ENCODE peak calls at places on chromosomes 1 and 21, in seven cellular contexts. V is K562, A is HepG2, D is HCT116, O is H1, J is SK-N-SH, E is GM12878. U is an unnamed sample.

GRCh38 chr1:217135569-217135915 is 412.3 kb upstream of the ESRRG start:
- DNase-seq in V (no peak), A (no peak), D (no peak), O (no peak), J (peak), E (no peak), U (peak)

GRCh38 chr1:29669912-29670311 is 433.6 kb downstream of the PTPRU start:
- DNase-seq in V (no peak), A (no peak), D (no peak), O (no peak), J (no peak), E (no peak), U (no peak)

GRCh38 chr1:25699501-25700089 is 83.0 kb downstream of the MAN1C1 start:
- DNase-seq in V (no peak), A (no peak), D (no peak), O (no peak), J (peak), E (no peak), U (no peak)

GRCh38 chr21:43699933-43700599 is 18.9 kb upstream of the PDXK start:
- DNase-seq in V (no peak), A (no peak), D (no peak), O (no peak), J (no peak), E (no peak), U (no peak)

GRCh38 chr21:23534833-23535232 is 2072.4 kb downstream of the MRPL39 start:
- DNase-seq in V (no peak), A (no peak), D (no peak), O (no peak), J (no peak), E (no peak), U (no peak)

GRCh38 chr1:207828485-207829158 is 76.8 kb downstream of the CD46 start:
- DNase-seq in V (peak), A (peak), D (peak), O (peak), J (peak), E (peak), U (peak)

GRCh38 chr21:42677339-42678117 is 24.1 kb downstream of the PDE9A start:
- DNase-seq in V (no peak), A (no peak), D (no peak), O (no peak), J (no peak), E (no peak), U (no peak)

GRCh38 chr21:44453120-44453519 is 2.2 kb upstream of the LRRC3 start:
- DNase-seq in V (no peak), A (no peak), D (no peak), O (no peak), J (no peak), E (no peak), U (no peak)

GRCh38 chr1:36139521-36139920 is 9.8 kb downstream of the TRAPPC3 start:
- DNase-seq in V (no peak), A (no peak), D (no peak), O (no peak), J (no peak), E (no peak), U (no peak)

GRCh38 chr1:11784993-11785769 is 20.6 kb downstream of the MTHFR start:
- DNase-seq in V (peak), A (peak), D (peak), O (peak), J (peak), E (no peak), U (no peak)

GRCh38 chr1:246510147-246511030 is 3.3 kb upstream of the SMYD3 start:
- DNase-seq in V (no peak), A (no peak), D (no peak), O (no peak), J (no peak), E (no peak), U (no peak)

GRCh38 chr1:160550572-160551034 is 27.5 kb upstream of the SLAMF6 start:
- DNase-seq in V (peak), A (no peak), D (no peak), O (peak), J (no peak), E (no peak), U (no peak)

GRCh38 chr1:104592926-104593325 is 843.2 kb downstream of the AMY1C start:
- DNase-seq in V (no peak), A (no peak), D (no peak), O (no peak), J (no peak), E (no peak), U (no peak)

GRCh38 chr1:219446288-219446687 is 166.6 kb downstream of the ZC3H11B start:
- DNase-seq in V (no peak), A (no peak), D (no peak), O (no peak), J (no peak), E (no peak), U (no peak)

GRCh38 chr21:36757246-36757645 is 58.3 kb downstream of the SIM2 start:
- DNase-seq in V (no peak), A (no peak), D (no peak), O (no peak), J (no peak), E (no peak), U (no peak)

GRCh38 chr1:216750031-216750627 is 26.9 kb upstream of the ESRRG start:
- DNase-seq in V (no peak), A (peak), D (no peak), O (peak), J (peak), E (no peak), U (peak)

GRCh38 chr1:113784104-113784779 is 25.0 kb upstream of the PHTF1 start:
- DNase-seq in V (no peak), A (no peak), D (no peak), O (no peak), J (no peak), E (peak), U (no peak)

GRCh38 chr21:45954271-45954670 is 27.3 kb upstream of the COL6A1 start:
- DNase-seq in V (no peak), A (no peak), D (no peak), O (no peak), J (peak), E (no peak), U (no peak)

GRCh38 chr1:9311489-9311888 is 18.8 kb downstream of the SPSB1 start:
- DNase-seq in V (no peak), A (no peak), D (no peak), O (no peak), J (no peak), E (no peak), U (no peak)
- TF ChIP-seq JUND in V (no peak), A (no peak), D (no peak), O (no peak), J (no peak), E (no peak), U (no peak)

GRCh38 chr1:201422436-201423030 is 1.0 kb upstream of the TNNI1 start:
- DNase-seq in V (no peak), A (no peak), D (no peak), O (no peak), J (no peak), E (no peak), U (no peak)

GRCh38 chr1:201429771-201430501 is 8.4 kb upstream of the TNNI1 start:
- DNase-seq in V (no peak), A (no peak), D (no peak), O (no peak), J (no peak), E (no peak), U (no peak)

GRCh38 chr1:201423655-201424610 is 2.4 kb upstream of the TNNI1 start:
- DNase-seq in V (no peak), A (no peak), D (no peak), O (no peak), J (no peak), E (no peak), U (no peak)

GRCh38 chr1:201427923-201428322 is 6.4 kb upstream of the TNNI1 start:
- DNase-seq in V (no peak), A (no peak), D (no peak), O (no peak), J (no peak), E (no peak), U (no peak)

GRCh38 chr1:201426395-201427310 is 5.1 kb upstream of the TNNI1 start:
- DNase-seq in V (no peak), A (no peak), D (no peak), O (no peak), J (peak), E (no peak), U (no peak)
- TF ChIP-seq JUND in V (no peak), A (no peak), D (no peak), O (no peak), J (no peak), E (no peak), U (no peak)

DNA sequence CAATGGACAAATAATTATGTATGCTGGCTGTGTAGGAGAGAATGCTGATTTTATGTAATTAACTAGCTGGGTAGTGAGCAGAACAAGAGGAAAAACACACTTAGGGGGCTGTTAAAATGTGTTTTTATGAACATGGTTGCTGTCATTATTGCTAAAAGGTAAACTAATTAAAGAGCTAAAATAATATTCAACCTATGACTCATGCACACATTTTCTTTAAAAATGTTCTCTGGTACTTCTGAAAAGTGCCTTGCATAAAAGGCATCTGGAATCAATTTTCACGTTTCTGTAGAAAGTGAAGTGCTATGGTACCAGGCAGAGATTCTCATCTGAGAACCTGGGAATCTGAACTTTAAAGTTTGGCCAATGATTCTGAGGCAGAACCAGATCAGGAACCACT is 192.8 kb upstream of the C8B start:
- DNase-seq in V (no peak), A (no peak), D (no peak), O (no peak), J (peak), E (no peak), U (no peak)
- TF ChIP-seq JUND in V (no peak), A (no peak), D (no peak), O (no peak), J (peak), E (no peak), U (no peak)

GRCh38 chr1:19799233-19799876 is 361 bp downstream of the TMCO4 start:
- DNase-seq in V (peak), A (peak), D (no peak), O (no peak), J (peak), E (no peak), U (peak)
- TF ChIP-seq JUND in V (no peak), A (no peak), D (no peak), O (no peak), J (no peak), E (no peak), U (no peak)

DNA sequence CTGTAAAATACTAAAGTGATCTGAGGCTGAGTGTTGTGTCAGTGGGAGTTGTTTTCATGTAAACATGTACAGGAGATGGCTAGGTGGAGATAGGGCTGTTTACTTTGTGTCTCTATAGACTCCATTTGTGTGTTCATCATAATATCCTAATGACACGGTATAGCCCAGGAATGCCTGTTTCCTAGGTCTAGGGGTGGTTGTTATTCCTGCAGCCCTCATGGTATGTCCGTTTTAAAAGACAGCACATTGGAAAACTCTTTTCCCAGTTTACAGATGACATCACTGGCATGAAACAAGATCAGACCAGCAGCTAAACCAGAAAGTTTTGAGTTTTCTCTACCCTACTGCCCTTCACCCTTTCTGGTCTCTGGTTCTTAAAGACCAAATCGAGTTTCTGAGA is 227.3 kb upstream of the TMEM51 start:
- DNase-seq in V (no peak), A (no peak), D (no peak), O (no peak), J (no peak), E (no peak), U (no peak)
- TF ChIP-seq JUND in V (no peak), A (no peak), D (no peak), O (no peak), J (no peak), E (no peak), U (no peak)

GRCh38 chr1:241972703-241973375 is 15.3 kb downstream of the BECN2 start:
- DNase-seq in V (no peak), A (peak), D (no peak), O (no peak), J (peak), E (no peak), U (no peak)
- TF ChIP-seq JUND in V (no peak), A (no peak), D (no peak), O (peak), J (no peak), E (no peak), U (no peak)

DNA sequence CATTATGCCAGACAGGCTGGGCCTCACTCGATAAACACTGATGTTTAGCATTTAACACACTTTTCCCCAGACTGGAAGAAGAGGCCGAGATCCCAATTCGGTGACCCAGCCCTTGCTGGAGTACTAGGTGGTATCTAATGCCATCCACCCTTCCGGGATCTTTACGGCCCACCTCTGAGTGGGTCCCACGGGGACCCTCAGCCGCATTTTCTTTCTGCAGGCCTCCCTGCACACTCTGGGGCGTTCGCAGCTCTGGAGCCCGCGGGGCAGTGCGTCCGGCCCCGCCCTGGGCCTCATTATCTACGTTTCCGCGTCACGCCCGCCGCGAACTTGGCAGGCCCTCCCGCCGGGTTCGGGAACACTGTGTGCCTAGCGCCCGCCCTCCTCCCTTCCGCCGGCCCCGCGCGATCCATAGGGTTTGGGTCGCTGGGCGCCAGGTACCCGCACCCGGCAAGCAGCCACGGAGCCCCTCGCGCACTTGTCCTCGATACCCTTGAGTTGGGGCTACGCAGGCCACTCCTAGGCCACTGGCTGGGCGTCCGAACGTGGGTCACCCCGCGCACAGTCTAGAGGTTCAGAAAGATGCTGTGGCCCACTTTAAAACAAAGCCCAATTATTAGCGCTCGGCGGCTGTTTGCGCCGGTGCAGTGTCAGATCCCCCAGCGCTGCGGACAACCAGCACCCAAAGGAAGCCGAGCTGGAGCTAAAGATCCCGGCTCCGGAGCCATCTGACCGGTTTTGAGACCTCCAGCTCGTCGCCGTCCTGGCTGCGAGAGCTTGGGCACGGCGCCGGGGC is 942 bp upstream of the EVA1C start:
- DNase-seq in V (peak), A (no peak), D (no peak), O (no peak), J (peak), E (no peak), U (no peak)
- TF ChIP-seq JUND in V (no peak), A (no peak), D (no peak), O (no peak), J (no peak), E (no peak), U (no peak)

GRCh38 chr1:214553142-214553710 is 1.8 kb upstream of the PTPN14 start:
- DNase-seq in V (no peak), A (no peak), D (no peak), O (no peak), J (no peak), E (no peak), U (no peak)

GRCh38 chr1:214552174-214552608 is 789 bp upstream of the PTPN14 start:
- DNase-seq in V (no peak), A (peak), D (peak), O (peak), J (peak), E (no peak), U (peak)

GRCh38 chr1:214559079-214559478 is 7.7 kb upstream of the PTPN14 start:
- DNase-seq in V (no peak), A (no peak), D (no peak), O (no peak), J (no peak), E (no peak), U (no peak)

GRCh38 chr1:214563881-214564280 is 12.5 kb upstream of the PTPN14 start:
- DNase-seq in V (no peak), A (no peak), D (no peak), O (no peak), J (no peak), E (no peak), U (no peak)

DNA sequence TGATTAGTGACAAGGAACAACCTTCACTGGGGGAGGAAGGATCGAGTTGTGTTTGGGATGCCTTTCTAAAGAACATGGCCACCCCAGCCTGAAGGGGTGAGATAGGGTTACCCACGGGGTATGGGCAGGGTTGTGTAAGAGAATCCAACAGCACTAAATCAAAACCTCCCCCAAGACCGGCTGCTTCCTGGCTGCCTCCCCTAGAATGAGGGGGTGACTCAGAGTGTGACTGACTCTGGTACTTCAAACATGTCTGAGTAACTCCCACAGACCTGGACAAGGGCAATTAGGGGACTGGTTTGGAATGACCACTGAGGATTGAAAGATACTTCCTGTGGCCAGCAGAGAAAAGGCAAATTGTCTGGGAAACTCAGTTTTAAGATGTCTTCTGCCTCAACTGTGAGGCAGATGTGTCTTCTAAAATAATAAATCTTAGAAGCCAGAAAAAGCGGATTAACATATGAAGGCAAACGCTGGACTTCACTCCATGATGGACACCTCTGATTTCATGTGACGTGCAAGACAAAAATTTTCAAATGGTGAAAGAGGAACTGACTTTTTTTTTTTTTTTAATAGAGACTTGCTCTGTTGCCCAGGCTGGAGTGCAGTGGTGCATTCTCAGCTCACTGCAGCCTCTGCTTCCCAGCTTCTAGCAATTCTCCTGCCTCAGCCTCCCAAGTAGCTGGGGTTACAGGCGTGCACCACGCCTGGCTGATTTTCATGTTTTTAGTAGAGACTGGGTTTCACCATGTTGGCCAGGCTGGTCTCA is 6.8 kb upstream of the PTPN14 start:
- DNase-seq in V (no peak), A (no peak), D (no peak), O (no peak), J (no peak), E (no peak), U (no peak)
- TF ChIP-seq JUND in V (no peak), A (no peak), D (no peak), O (no peak), J (peak), E (no peak), U (no peak)

DNA sequence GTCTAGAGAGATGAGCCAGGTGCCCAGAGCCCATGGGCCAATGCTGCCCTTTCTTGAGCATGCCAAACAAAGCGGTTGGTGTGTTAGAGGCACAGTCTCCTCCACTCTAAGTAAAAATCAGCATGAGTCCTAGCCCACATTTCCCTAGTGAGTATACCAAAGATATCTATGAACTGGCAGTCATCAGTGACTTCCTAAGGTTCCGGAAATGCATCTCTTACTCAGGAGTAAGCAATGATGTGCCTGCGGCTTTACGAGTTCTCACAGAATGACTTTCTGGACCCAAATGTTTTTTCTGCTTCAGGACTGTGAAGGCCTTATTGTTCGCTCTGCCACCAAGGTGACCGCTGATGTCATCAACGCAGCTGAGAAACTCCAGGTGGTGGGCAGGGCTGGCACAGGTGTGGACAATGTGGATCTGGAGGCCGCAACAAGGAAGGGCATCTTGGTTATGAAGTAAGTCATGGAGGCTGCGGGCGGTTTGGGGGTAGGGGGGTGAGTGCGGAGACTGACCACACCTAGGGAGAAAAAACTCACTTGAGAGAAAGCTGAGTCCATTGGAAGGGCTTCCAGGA is 9.2 kb downstream of the PHGDH start:
- DNase-seq in V (no peak), A (no peak), D (no peak), O (no peak), J (no peak), E (no peak), U (no peak)
- TF ChIP-seq JUND in V (no peak), A (no peak), D (no peak), O (no peak), J (no peak), E (no peak), U (no peak)

U was measured in T47D.